ENCODE peak calls at places on chromosomes 16 and 17, in seven cellular contexts. R, T, O, A, S, H and P are unnamed samples. For H3K9me2, the result is how much of the 10 kb centered on the place peaks cover.

GRCh38 chr17:37605813-37606505 is 3.3 kb downstream of the SYNRG start:
- DNase-seq in S (peak), H (peak), A (no peak), T (no peak), R (no peak), O (no peak), P (no peak)

GRCh38 chr17:59202320-59202719 is 7.5 kb upstream of the SMG8 start:
- DNase-seq in T (no peak), R (no peak), H (no peak), A (no peak), S (no peak), O (no peak), P (no peak)

GRCh38 chr17:49522329-49522890 is 27.3 kb downstream of the NGFR start:
- DNase-seq in A (no peak), S (no peak), R (no peak), O (no peak), T (no peak), H (no peak), P (no peak)

GRCh38 chr17:53543363-53543927 is 279.3 kb upstream of the KIF2B start:
- DNase-seq in S (no peak), H (no peak), T (no peak), A (no peak), O (no peak), R (no peak), P (no peak)

GRCh38 chr16:47056704-47057630 is 83.5 kb upstream of the DNAJA2 start:
- DNase-seq in T (no peak), O (no peak), S (no peak), H (no peak), A (no peak), R (no peak), P (no peak)

GRCh38 chr16:21156767-21157467 is 1.6 kb upstream of the LDAF1 start:
- DNase-seq in O (peak), S (peak), R (peak), T (peak), A (peak), H (peak), P (peak)

GRCh38 chr17:13601317-13601775 is 383 bp downstream of the HS3ST3A1 start:
- DNase-seq in A (peak), T (no peak), R (no peak), H (no peak), S (no peak), O (peak), P (no peak)

GRCh38 chr17:44024271-44024663 is 9.5 kb upstream of the TMEM101 start:
- DNase-seq in S (no peak), A (no peak), H (no peak), T (no peak), O (no peak), R (no peak), P (no peak)

GRCh38 chr16:66224636-66225035 is 141.9 kb upstream of the CDH5 start:
- DNase-seq in O (peak), H (no peak), S (no peak), R (no peak), T (no peak), A (no peak), P (no peak)

GRCh38 chr16:59320657-59321056 is 586.5 kb upstream of the GOT2 start:
- DNase-seq in H (no peak), T (no peak), A (no peak), O (peak), R (no peak), S (no peak), P (no peak)

GRCh38 chr17:80279895-80280294 is 19.2 kb downstream of the RNF213 start:
- DNase-seq in A (peak), S (no peak), H (no peak), O (no peak), T (no peak), R (no peak), P (no peak)

GRCh38 chr16:72355561-72355960 is 183.6 kb upstream of the PMFBP1 start:
- DNase-seq in O (no peak), T (no peak), R (no peak), S (no peak), H (no peak), A (no peak), P (no peak)

GRCh38 chr17:56441331-56441730 is 152.2 kb upstream of the NOG start:
- DNase-seq in R (no peak), O (no peak), H (no peak), S (no peak), A (no peak), T (peak), P (no peak)

GRCh38 chr17:80270104-80270503 is 9.5 kb downstream of the RNF213 start:
- DNase-seq in O (peak), H (no peak), R (no peak), A (no peak), S (no peak), T (no peak), P (no peak)

GRCh38 chr17:46167826-46168569 is 25.2 kb downstream of the KANSL1 start:
- DNase-seq in S (no peak), H (no peak), A (peak), T (peak), R (no peak), O (no peak), P (no peak)

GRCh38 chr16:24550295-24550694 is 10.9 kb downstream of the RBBP6 start:
- DNase-seq in S (no peak), T (no peak), H (no peak), A (no peak), R (no peak), O (no peak), P (no peak)

GRCh38 chr16:6897910-6898475 is 434.7 kb upstream of the RBFOX1 start:
- DNase-seq in R (no peak), H (no peak), O (no peak), S (no peak), A (no peak), T (no peak), P (no peak)

GRCh38 chr16:67034478-67034877 is 5.5 kb downstream of the CBFB start:
- DNase-seq in T (no peak), H (no peak), A (no peak), R (no peak), S (no peak), O (no peak), P (no peak)

GRCh38 chr17:33875973-33876372 is 379.1 kb upstream of the CCL2 start:
- DNase-seq in R (no peak), H (no peak), T (no peak), O (no peak), S (no peak), A (no peak), P (no peak)

GRCh38 chr17:606501-607243 is 108.0 kb downstream of the VPS53 start:
- DNase-seq in S (no peak), T (no peak), H (no peak), O (no peak), R (no peak), A (no peak), P (no peak)

GRCh38 chr16:72677662-72678447 is 370.1 kb downstream of the ZFHX3 start:
- DNase-seq in O (no peak), H (no peak), S (no peak), A (peak), T (peak), R (no peak), P (no peak)

GRCh38 chr17:80789356-80789902 is 202.2 kb upstream of the CHMP6 start:
- DNase-seq in T (peak), A (peak), R (peak), O (no peak), H (no peak), S (peak), P (peak)

GRCh38 chr17:50213026-50214015 is 11.9 kb upstream of the COL1A1 start:
- DNase-seq in R (no peak), T (no peak), S (peak), A (peak), H (peak), O (peak), P (no peak)

DNA sequence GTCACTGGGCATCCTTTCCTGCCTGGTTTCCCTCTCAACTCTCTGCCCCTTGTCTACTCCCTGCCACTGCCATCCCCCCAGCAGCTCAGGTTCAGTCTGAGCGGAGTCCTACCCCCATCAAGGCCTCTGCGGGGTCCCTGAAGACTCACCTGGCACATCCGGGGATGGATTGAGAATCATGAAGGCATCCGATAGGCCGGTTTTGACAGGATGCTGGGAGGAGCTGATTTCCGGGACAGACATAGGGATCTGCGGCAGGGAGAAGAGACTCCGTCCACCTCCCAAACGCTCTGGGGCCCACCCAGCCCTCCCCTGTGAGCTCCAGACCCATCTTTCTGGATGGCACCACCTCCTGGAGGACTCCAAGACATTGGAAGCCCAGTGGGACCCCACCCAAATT is 45.7 kb downstream of the PLXDC1 start:
- DNase-seq in S (no peak), O (peak), T (no peak), H (no peak), A (no peak), R (no peak), P (no peak)
- TF ChIP-seq CTCF in S (no peak), O (no peak), T (no peak), H (no peak), A (no peak), R (no peak), P (no peak)

GRCh38 chr17:57544381-57544780 is 200.7 kb downstream of the CCDC182 start:
- DNase-seq in H (no peak), T (no peak), R (no peak), A (no peak), O (no peak), S (no peak), P (no peak)

GRCh38 chr17:57548421-57549385 is 196.4 kb downstream of the CCDC182 start:
- DNase-seq in T (no peak), O (no peak), H (no peak), S (peak), R (no peak), A (no peak), P (no peak)

GRCh38 chr17:57543230-57543629 is 201.9 kb downstream of the CCDC182 start:
- DNase-seq in S (no peak), A (no peak), R (no peak), O (no peak), T (no peak), H (no peak), P (no peak)

GRCh38 chr17:57544834-57545463 is 200.2 kb downstream of the CCDC182 start:
- DNase-seq in R (no peak), S (no peak), O (no peak), H (no peak), A (no peak), T (no peak), P (no peak)

DNA sequence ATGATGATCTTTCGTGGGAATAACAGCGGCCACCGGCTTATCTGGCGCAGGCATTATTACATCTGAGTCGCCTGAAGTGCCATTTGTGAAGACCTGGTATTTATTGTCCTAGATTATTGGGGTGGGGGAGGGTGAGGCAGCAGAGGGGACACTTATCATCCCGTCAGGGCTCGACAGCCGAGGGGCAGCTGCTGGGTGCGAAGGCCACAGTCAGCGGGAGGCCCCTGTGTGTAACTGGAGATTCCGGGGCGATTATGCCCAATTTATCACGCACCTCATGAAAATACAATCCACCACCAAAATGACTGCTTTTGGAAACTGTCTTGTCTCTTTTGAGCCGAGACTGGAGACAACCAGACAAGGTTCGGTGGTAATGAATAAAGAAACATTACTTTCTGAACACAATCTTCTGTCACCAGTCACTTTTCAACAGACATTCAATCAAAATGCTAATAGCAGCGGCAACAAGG is 199.2 kb downstream of the CCDC182 start:
- DNase-seq in T (no peak), H (no peak), O (no peak), A (no peak), S (no peak), R (no peak), P (no peak)
- H3K9me2 ChIP-seq in T (under half), H (under half), O (under half), A (under half), S (under half), R (under half), P (under half)

DNA sequence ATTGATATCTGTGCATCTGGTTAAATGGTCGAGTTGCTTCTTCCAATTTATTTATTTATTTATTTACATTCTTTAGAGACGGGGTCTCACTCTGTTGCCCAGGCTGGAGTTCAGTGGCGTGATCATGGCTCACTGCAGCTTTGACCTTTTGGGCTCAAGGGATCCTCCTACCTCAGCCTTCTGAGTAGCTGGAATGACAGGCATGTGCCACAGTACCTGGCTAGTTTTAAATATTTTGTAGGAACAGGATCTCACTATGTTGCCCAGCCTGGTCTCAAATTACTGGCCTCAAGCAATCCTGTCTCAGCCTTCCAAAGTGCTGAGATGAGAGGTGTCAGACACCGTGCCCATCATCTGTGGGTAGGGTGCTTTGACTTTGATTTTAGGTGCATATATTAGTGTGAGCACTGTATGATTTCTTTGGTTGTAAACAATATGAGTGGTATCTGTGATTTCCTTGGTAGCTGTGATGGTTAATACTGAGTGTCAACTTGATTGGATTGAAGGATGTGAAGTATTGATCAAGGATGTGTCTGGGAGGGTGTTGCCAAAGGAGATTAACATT is 90.2 kb downstream of the BCAS3 start:
- DNase-seq in S (no peak), A (no peak), H (no peak), R (no peak), T (no peak), O (no peak), P (no peak)
- H2AFZ ChIP-seq in S (no peak), A (no peak), H (no peak), R (no peak), T (no peak), O (no peak), P (no peak)

DNA sequence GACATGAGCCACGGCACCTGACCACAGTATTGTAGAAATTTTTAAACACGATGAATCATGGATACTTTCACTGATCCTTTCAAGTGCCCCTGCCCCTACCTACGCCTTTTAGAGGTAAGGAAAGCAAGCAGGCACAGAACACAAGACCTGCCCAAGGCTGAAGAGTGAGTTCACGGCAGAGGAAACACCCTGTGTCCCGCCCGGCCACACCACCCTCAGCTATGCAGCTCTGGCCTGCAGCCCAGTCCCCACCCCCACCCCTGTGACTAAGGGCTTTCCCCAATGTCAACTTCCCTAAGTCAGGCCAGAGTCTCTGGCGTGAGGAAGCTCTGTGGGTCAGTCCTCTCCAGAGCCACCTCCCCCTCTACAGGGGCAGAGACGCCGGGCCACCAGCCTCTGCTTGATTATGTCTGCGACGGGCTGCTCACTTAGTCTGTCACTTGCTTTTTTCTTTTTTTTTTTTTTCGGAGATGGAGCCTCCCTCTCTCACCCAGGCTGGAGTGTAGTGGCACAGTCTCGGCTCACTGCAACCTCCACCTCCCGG is 8.4 kb downstream of the SLC16A5 start:
- DNase-seq in S (no peak), O (peak), A (peak), T (peak), H (no peak), R (peak), P (peak)
- TF ChIP-seq CTCF in S (no peak), O (no peak), A (no peak), T (no peak), H (no peak), R (no peak), P (no peak)